ENCODE peak calls at places on chromosomes 11 and 22, in six cellular contexts. One of them, this sample, is unnamed.
A peak's percentile ranks its signal among the peaks of the same experiment; 100 is the strongest.

GRCh38 chr22:30424471-30425326 is 869 bp upstream of the MTFP1 start:
- DNase-seq in fibroblast of mammary gland: peak; percentile 57
- DNase-seq in GM12865: peak; percentile 56
- DNase-seq in GM04504: no peak
- DNase-seq in naive B cell: no peak
- DNase-seq in stimulated activated CD8-positive, alpha-beta memory T cell treated with anti-CD3 and anti-CD28 coated beads, Interleukin-7, amount 100 ng/mL, for 48 hours: no peak
- DNase-seq in this sample: no peak

GRCh38 chr11:1763336-1763795 is 361 bp downstream of the CTSD start:
- DNase-seq in GM04504: no peak
- DNase-seq in GM12865: no peak
- DNase-seq in fibroblast of mammary gland: no peak
- DNase-seq in stimulated activated CD8-positive, alpha-beta memory T cell treated with anti-CD3 and anti-CD28 coated beads, Interleukin-7, amount 100 ng/mL, for 48 hours: no peak
- DNase-seq in naive B cell: no peak
- DNase-seq in this sample: no peak

GRCh38 chr11:69342588-69343330 is 48.8 kb downstream of the MYEOV start:
- DNase-seq in stimulated activated CD8-positive, alpha-beta memory T cell treated with anti-CD3 and anti-CD28 coated beads, Interleukin-7, amount 100 ng/mL, for 48 hours: no peak
- DNase-seq in fibroblast of mammary gland: no peak
- DNase-seq in GM12865: no peak
- DNase-seq in GM04504: no peak
- DNase-seq in naive B cell: no peak
- DNase-seq in this sample: no peak

GRCh38 chr11:120210651-120211521 is at the start of gene OAF:
- DNase-seq in fibroblast of mammary gland: peak; percentile 88
- DNase-seq in GM04504: peak; percentile 60
- DNase-seq in GM12865: peak; percentile 82
- DNase-seq in naive B cell: peak; percentile 63
- DNase-seq in stimulated activated CD8-positive, alpha-beta memory T cell treated with anti-CD3 and anti-CD28 coated beads, Interleukin-7, amount 100 ng/mL, for 48 hours: peak; percentile 39
- DNase-seq in this sample: peak; percentile 84

GRCh38 chr11:59669611-59670009 is 773 bp upstream of the PATL1 start:
- DNase-seq in naive B cell: no peak
- DNase-seq in GM04504: peak; percentile 14
- DNase-seq in GM12865: no peak
- DNase-seq in fibroblast of mammary gland: peak; percentile 59
- DNase-seq in stimulated activated CD8-positive, alpha-beta memory T cell treated with anti-CD3 and anti-CD28 coated beads, Interleukin-7, amount 100 ng/mL, for 48 hours: no peak
- DNase-seq in this sample: peak; percentile 79

GRCh38 chr22:39558950-39559349 is 11.6 kb upstream of the CACNA1I start:
- DNase-seq in stimulated activated CD8-positive, alpha-beta memory T cell treated with anti-CD3 and anti-CD28 coated beads, Interleukin-7, amount 100 ng/mL, for 48 hours: no peak
- DNase-seq in naive B cell: no peak
- DNase-seq in fibroblast of mammary gland: no peak
- DNase-seq in GM04504: no peak
- DNase-seq in GM12865: no peak
- DNase-seq in this sample: no peak

GRCh38 chr11:65445604-65446445 is 23.2 kb downstream of the NEAT1 start:
- DNase-seq in GM04504: peak; percentile 48
- DNase-seq in GM12865: peak; percentile 24
- DNase-seq in stimulated activated CD8-positive, alpha-beta memory T cell treated with anti-CD3 and anti-CD28 coated beads, Interleukin-7, amount 100 ng/mL, for 48 hours: no peak
- DNase-seq in naive B cell: no peak
- DNase-seq in fibroblast of mammary gland: peak; percentile 68
- DNase-seq in this sample: peak; percentile 41

GRCh38 chr22:27662359-27663030 is 139.1 kb downstream of the MN1 start:
- DNase-seq in naive B cell: no peak
- DNase-seq in GM04504: no peak
- DNase-seq in fibroblast of mammary gland: no peak
- DNase-seq in GM12865: no peak
- DNase-seq in stimulated activated CD8-positive, alpha-beta memory T cell treated with anti-CD3 and anti-CD28 coated beads, Interleukin-7, amount 100 ng/mL, for 48 hours: no peak
- DNase-seq in this sample: peak; percentile 66

GRCh38 chr11:45671246-45672171 is 6.1 kb upstream of the CHST1 start:
- DNase-seq in naive B cell: no peak
- DNase-seq in fibroblast of mammary gland: no peak
- DNase-seq in GM12865: no peak
- DNase-seq in GM04504: no peak
- DNase-seq in stimulated activated CD8-positive, alpha-beta memory T cell treated with anti-CD3 and anti-CD28 coated beads, Interleukin-7, amount 100 ng/mL, for 48 hours: no peak
- DNase-seq in this sample: no peak

GRCh38 chr11:112901904-112902303 is 59.3 kb upstream of the NCAM1 start:
- DNase-seq in GM12865: no peak
- DNase-seq in fibroblast of mammary gland: no peak
- DNase-seq in stimulated activated CD8-positive, alpha-beta memory T cell treated with anti-CD3 and anti-CD28 coated beads, Interleukin-7, amount 100 ng/mL, for 48 hours: no peak
- DNase-seq in GM04504: no peak
- DNase-seq in naive B cell: no peak
- DNase-seq in this sample: no peak

GRCh38 chr22:26342719-26343449 is 86.2 kb upstream of the ASPHD2 start:
- DNase-seq in GM04504: no peak
- DNase-seq in naive B cell: no peak
- DNase-seq in GM12865: no peak
- DNase-seq in fibroblast of mammary gland: no peak
- DNase-seq in stimulated activated CD8-positive, alpha-beta memory T cell treated with anti-CD3 and anti-CD28 coated beads, Interleukin-7, amount 100 ng/mL, for 48 hours: no peak
- DNase-seq in this sample: no peak

GRCh38 chr22:29108137-29108536 is 35.3 kb downstream of the KREMEN1 start:
- DNase-seq in GM04504: no peak
- DNase-seq in stimulated activated CD8-positive, alpha-beta memory T cell treated with anti-CD3 and anti-CD28 coated beads, Interleukin-7, amount 100 ng/mL, for 48 hours: no peak
- DNase-seq in GM12865: no peak
- DNase-seq in naive B cell: no peak
- DNase-seq in fibroblast of mammary gland: peak; percentile 70
- DNase-seq in this sample: peak; percentile 37

GRCh38 chr11:2132874-2133480 is 6.2 kb downstream of the IGF2 start:
- DNase-seq in naive B cell: no peak
- DNase-seq in GM04504: no peak
- DNase-seq in stimulated activated CD8-positive, alpha-beta memory T cell treated with anti-CD3 and anti-CD28 coated beads, Interleukin-7, amount 100 ng/mL, for 48 hours: no peak
- DNase-seq in GM12865: no peak
- DNase-seq in fibroblast of mammary gland: no peak
- DNase-seq in this sample: no peak

GRCh38 chr22:50260434-50260800 is 1.1 kb downstream of the MAPK12 start:
- DNase-seq in fibroblast of mammary gland: peak; percentile 15
- DNase-seq in GM12865: no peak
- DNase-seq in GM04504: no peak
- DNase-seq in naive B cell: no peak
- DNase-seq in stimulated activated CD8-positive, alpha-beta memory T cell treated with anti-CD3 and anti-CD28 coated beads, Interleukin-7, amount 100 ng/mL, for 48 hours: no peak
- DNase-seq in this sample: no peak

GRCh38 chr11:118618115-118618990 is 10.9 kb downstream of the PHLDB1 start:
- DNase-seq in naive B cell: no peak
- DNase-seq in GM04504: no peak
- DNase-seq in fibroblast of mammary gland: peak; percentile 87
- DNase-seq in GM12865: no peak
- DNase-seq in stimulated activated CD8-positive, alpha-beta memory T cell treated with anti-CD3 and anti-CD28 coated beads, Interleukin-7, amount 100 ng/mL, for 48 hours: no peak
- DNase-seq in this sample: peak; percentile 89

GRCh38 chr22:25795437-25795836 is 53.4 kb downstream of the MYO18B start:
- DNase-seq in GM12865: no peak
- DNase-seq in naive B cell: no peak
- DNase-seq in GM04504: no peak
- DNase-seq in stimulated activated CD8-positive, alpha-beta memory T cell treated with anti-CD3 and anti-CD28 coated beads, Interleukin-7, amount 100 ng/mL, for 48 hours: no peak
- DNase-seq in fibroblast of mammary gland: no peak
- DNase-seq in this sample: no peak

GRCh38 chr11:126341760-126342161 is 13.7 kb upstream of the ST3GAL4 start:
- DNase-seq in fibroblast of mammary gland: peak; percentile 71
- DNase-seq in GM04504: no peak
- DNase-seq in stimulated activated CD8-positive, alpha-beta memory T cell treated with anti-CD3 and anti-CD28 coated beads, Interleukin-7, amount 100 ng/mL, for 48 hours: no peak
- DNase-seq in naive B cell: no peak
- DNase-seq in GM12865: no peak
- DNase-seq in this sample: peak; percentile 68

GRCh38 chr11:640021-640706 is 3.1 kb downstream of the DRD4 start:
- DNase-seq in GM12865: no peak
- DNase-seq in fibroblast of mammary gland: no peak
- DNase-seq in naive B cell: peak; percentile 29
- DNase-seq in GM04504: no peak
- DNase-seq in stimulated activated CD8-positive, alpha-beta memory T cell treated with anti-CD3 and anti-CD28 coated beads, Interleukin-7, amount 100 ng/mL, for 48 hours: no peak
- DNase-seq in this sample: no peak

GRCh38 chr22:35375031-35375430 is 5.9 kb upstream of the HMOX1 start:
- DNase-seq in naive B cell: no peak
- DNase-seq in fibroblast of mammary gland: peak; percentile 84
- DNase-seq in stimulated activated CD8-positive, alpha-beta memory T cell treated with anti-CD3 and anti-CD28 coated beads, Interleukin-7, amount 100 ng/mL, for 48 hours: no peak
- DNase-seq in GM12865: no peak
- DNase-seq in GM04504: no peak
- DNase-seq in this sample: peak; percentile 70

GRCh38 chr22:35299217-35299716 is 427 bp upstream of the TOM1 start:
- DNase-seq in GM04504: no peak
- DNase-seq in fibroblast of mammary gland: peak; percentile 28
- DNase-seq in stimulated activated CD8-positive, alpha-beta memory T cell treated with anti-CD3 and anti-CD28 coated beads, Interleukin-7, amount 100 ng/mL, for 48 hours: no peak
- DNase-seq in naive B cell: no peak
- DNase-seq in GM12865: no peak
- DNase-seq in this sample: peak; percentile 28

GRCh38 chr11:118437046-118437735 is 899 bp downstream of the KMT2A start:
- DNase-seq in GM12865: peak; percentile 38
- DNase-seq in fibroblast of mammary gland: peak; percentile 31
- DNase-seq in stimulated activated CD8-positive, alpha-beta memory T cell treated with anti-CD3 and anti-CD28 coated beads, Interleukin-7, amount 100 ng/mL, for 48 hours: peak; percentile 9
- DNase-seq in GM04504: no peak
- DNase-seq in naive B cell: peak; percentile 12
- DNase-seq in this sample: peak; percentile 19

GRCh38 chr22:36773935-36774334 is 2.0 kb downstream of the IFT27 start:
- DNase-seq in fibroblast of mammary gland: peak; percentile 61
- DNase-seq in stimulated activated CD8-positive, alpha-beta memory T cell treated with anti-CD3 and anti-CD28 coated beads, Interleukin-7, amount 100 ng/mL, for 48 hours: no peak
- DNase-seq in GM12865: no peak
- DNase-seq in naive B cell: no peak
- DNase-seq in GM04504: no peak
- DNase-seq in this sample: peak; percentile 65

GRCh38 chr11:76629133-76629852 is 41.3 kb downstream of the LRRC32 start:
- DNase-seq in fibroblast of mammary gland: peak; percentile 50
- DNase-seq in naive B cell: peak; percentile 90
- DNase-seq in GM04504: no peak
- DNase-seq in GM12865: no peak
- DNase-seq in stimulated activated CD8-positive, alpha-beta memory T cell treated with anti-CD3 and anti-CD28 coated beads, Interleukin-7, amount 100 ng/mL, for 48 hours: no peak
- DNase-seq in this sample: peak; percentile 76

GRCh38 chr11:76859708-76860233 is 947 bp upstream of the ACER3 start:
- DNase-seq in GM04504: no peak
- DNase-seq in stimulated activated CD8-positive, alpha-beta memory T cell treated with anti-CD3 and anti-CD28 coated beads, Interleukin-7, amount 100 ng/mL, for 48 hours: no peak
- DNase-seq in GM12865: no peak
- DNase-seq in naive B cell: no peak
- DNase-seq in fibroblast of mammary gland: no peak
- DNase-seq in this sample: no peak

GRCh38 chr11:27839226-27839913 is 139.1 kb upstream of the BDNF start:
- DNase-seq in GM04504: peak; percentile 19
- DNase-seq in fibroblast of mammary gland: peak; percentile 38
- DNase-seq in stimulated activated CD8-positive, alpha-beta memory T cell treated with anti-CD3 and anti-CD28 coated beads, Interleukin-7, amount 100 ng/mL, for 48 hours: no peak
- DNase-seq in naive B cell: no peak
- DNase-seq in GM12865: peak; percentile 21
- DNase-seq in this sample: peak; percentile 52

GRCh38 chr11:66292543-66293332 is 1.0 kb downstream of the TMEM151A start:
- DNase-seq in stimulated activated CD8-positive, alpha-beta memory T cell treated with anti-CD3 and anti-CD28 coated beads, Interleukin-7, amount 100 ng/mL, for 48 hours: no peak
- DNase-seq in fibroblast of mammary gland: no peak
- DNase-seq in GM12865: no peak
- DNase-seq in naive B cell: no peak
- DNase-seq in GM04504: no peak
- DNase-seq in this sample: no peak

GRCh38 chr11:37184371-37184770 is 586.3 kb upstream of the RAG2 start:
- DNase-seq in stimulated activated CD8-positive, alpha-beta memory T cell treated with anti-CD3 and anti-CD28 coated beads, Interleukin-7, amount 100 ng/mL, for 48 hours: no peak
- DNase-seq in fibroblast of mammary gland: no peak
- DNase-seq in GM04504: no peak
- DNase-seq in GM12865: no peak
- DNase-seq in naive B cell: no peak
- DNase-seq in this sample: no peak

GRCh38 chr22:47112566-47112965 is 350.1 kb downstream of the TBC1D22A start:
- DNase-seq in naive B cell: no peak
- DNase-seq in fibroblast of mammary gland: no peak
- DNase-seq in stimulated activated CD8-positive, alpha-beta memory T cell treated with anti-CD3 and anti-CD28 coated beads, Interleukin-7, amount 100 ng/mL, for 48 hours: no peak
- DNase-seq in GM12865: no peak
- DNase-seq in GM04504: no peak
- DNase-seq in this sample: no peak

GRCh38 chr22:38868886-38869381 is 3.1 kb downstream of the CBX6 start:
- DNase-seq in naive B cell: peak; percentile 71
- DNase-seq in stimulated activated CD8-positive, alpha-beta memory T cell treated with anti-CD3 and anti-CD28 coated beads, Interleukin-7, amount 100 ng/mL, for 48 hours: peak; percentile 58
- DNase-seq in fibroblast of mammary gland: peak; percentile 61
- DNase-seq in GM04504: peak; percentile 40
- DNase-seq in GM12865: peak; percentile 82
- DNase-seq in this sample: peak; percentile 61

GRCh38 chr11:119373059-119373875 is 8.2 kb downstream of the USP2 start:
- DNase-seq in GM04504: no peak
- DNase-seq in fibroblast of mammary gland: no peak
- DNase-seq in stimulated activated CD8-positive, alpha-beta memory T cell treated with anti-CD3 and anti-CD28 coated beads, Interleukin-7, amount 100 ng/mL, for 48 hours: no peak
- DNase-seq in GM12865: no peak
- DNase-seq in naive B cell: no peak
- DNase-seq in this sample: no peak

GRCh38 chr11:78000193-78000592 is 5.7 kb upstream of the INTS4 start:
- DNase-seq in naive B cell: peak; percentile 18
- DNase-seq in stimulated activated CD8-positive, alpha-beta memory T cell treated with anti-CD3 and anti-CD28 coated beads, Interleukin-7, amount 100 ng/mL, for 48 hours: no peak
- DNase-seq in GM04504: peak; percentile 39
- DNase-seq in fibroblast of mammary gland: peak; percentile 77
- DNase-seq in GM12865: peak; percentile 71
- DNase-seq in this sample: peak; percentile 85

GRCh38 chr11:61791737-61792309 is 576 bp downstream of the TMEM258 start:
- DNase-seq in stimulated activated CD8-positive, alpha-beta memory T cell treated with anti-CD3 and anti-CD28 coated beads, Interleukin-7, amount 100 ng/mL, for 48 hours: no peak
- DNase-seq in GM04504: peak; percentile 69
- DNase-seq in GM12865: peak; percentile 75
- DNase-seq in naive B cell: no peak
- DNase-seq in fibroblast of mammary gland: peak; percentile 96
- DNase-seq in this sample: peak; percentile 94

GRCh38 chr22:44026066-44026629 is 2.0 kb downstream of the PARVB start:
- DNase-seq in GM12865: peak; percentile 37
- DNase-seq in naive B cell: no peak
- DNase-seq in fibroblast of mammary gland: no peak
- DNase-seq in GM04504: no peak
- DNase-seq in stimulated activated CD8-positive, alpha-beta memory T cell treated with anti-CD3 and anti-CD28 coated beads, Interleukin-7, amount 100 ng/mL, for 48 hours: no peak
- DNase-seq in this sample: no peak

GRCh38 chr22:49626361-49627216 is 201.1 kb downstream of the BRD1 start:
- DNase-seq in GM04504: no peak
- DNase-seq in GM12865: no peak
- DNase-seq in naive B cell: no peak
- DNase-seq in fibroblast of mammary gland: no peak
- DNase-seq in stimulated activated CD8-positive, alpha-beta memory T cell treated with anti-CD3 and anti-CD28 coated beads, Interleukin-7, amount 100 ng/mL, for 48 hours: no peak
- DNase-seq in this sample: no peak

GRCh38 chr22:19709063-19709769 is 5.1 kb upstream of the SEPTIN5 start:
- DNase-seq in stimulated activated CD8-positive, alpha-beta memory T cell treated with anti-CD3 and anti-CD28 coated beads, Interleukin-7, amount 100 ng/mL, for 48 hours: no peak
- DNase-seq in fibroblast of mammary gland: peak; percentile 37
- DNase-seq in GM04504: no peak
- DNase-seq in naive B cell: no peak
- DNase-seq in GM12865: no peak
- DNase-seq in this sample: no peak

GRCh38 chr11:20156280-20156875 is 3.9 kb downstream of the DBX1 start:
- DNase-seq in fibroblast of mammary gland: no peak
- DNase-seq in stimulated activated CD8-positive, alpha-beta memory T cell treated with anti-CD3 and anti-CD28 coated beads, Interleukin-7, amount 100 ng/mL, for 48 hours: peak; percentile 20
- DNase-seq in GM04504: no peak
- DNase-seq in naive B cell: no peak
- DNase-seq in GM12865: no peak
- DNase-seq in this sample: no peak

GRCh38 chr11:62601114-62601363 is 626 bp downstream of the MTA2 start:
- DNase-seq in fibroblast of mammary gland: no peak
- DNase-seq in stimulated activated CD8-positive, alpha-beta memory T cell treated with anti-CD3 and anti-CD28 coated beads, Interleukin-7, amount 100 ng/mL, for 48 hours: no peak
- DNase-seq in naive B cell: no peak
- DNase-seq in GM04504: no peak
- DNase-seq in GM12865: peak; percentile 62
- DNase-seq in this sample: no peak

GRCh38 chr11:120748485-120748814 is 236.9 kb downstream of the GRIK4 start:
- DNase-seq in stimulated activated CD8-positive, alpha-beta memory T cell treated with anti-CD3 and anti-CD28 coated beads, Interleukin-7, amount 100 ng/mL, for 48 hours: no peak
- DNase-seq in naive B cell: no peak
- DNase-seq in fibroblast of mammary gland: no peak
- DNase-seq in GM04504: no peak
- DNase-seq in GM12865: no peak
- DNase-seq in this sample: no peak

This sample was measured in fibroblast of the aortic adventitia.